ENCODE peak calls at places on chromosomes 4 and X, in four cellular contexts. M, Z, U and E are unnamed samples.
A peak's percentile ranks its signal among the peaks of the same experiment; 100 is the strongest.

GRCh38 chr4:184887333-184887732 is 61.6 kb upstream of the ACSL1 start:
- DNase-seq in U (no peak), Z (no peak), M (no peak), E (no peak)

GRCh38 chr4:108240356-108240755 is 71.6 kb upstream of the LEF1 start:
- DNase-seq in M (no peak), U (no peak), Z (no peak), E (no peak)

GRCh38 chr4:10201356-10202223 is 85.0 kb upstream of the WDR1 start:
- DNase-seq in U (no peak), Z (no peak), M (no peak), E (no peak)

GRCh38 chrX:39974228-39974627 is 123.5 kb downstream of the BCOR start:
- DNase-seq in Z (no peak), M (no peak), U (no peak), E (no peak)

GRCh38 chr4:7051144-7051495 is 7.9 kb downstream of the TADA2B start:
- DNase-seq in Z (no peak), U (no peak), M (no peak), E (no peak)

GRCh38 chr4:146957252-146957651 is 11.6 kb upstream of the TTC29 start:
- DNase-seq in M (no peak), Z (no peak), U (no peak), E (no peak)

GRCh38 chrX:111498538-111499103 is 12.8 kb upstream of the SERTM2 start:
- DNase-seq in U (no peak), M (no peak), Z (no peak), E (no peak)

GRCh38 chr4:73662709-73663546 is 42.7 kb upstream of the RASSF6 start:
- DNase-seq in M (no peak), Z (no peak), U (no peak), E (no peak)

GRCh38 chr4:77669911-77670590 is 64.4 kb downstream of the CXCL13 start:
- DNase-seq in U (no peak), M (no peak), Z (no peak), E (no peak)

GRCh38 chr4:123600426-123600825 is 203.8 kb downstream of the SPRY1 start:
- DNase-seq in U (no peak), Z (no peak), M (no peak), E (no peak)

GRCh38 chrX:141439651-141440050 is 144.9 kb downstream of the SPANXA1 start:
- DNase-seq in M (peak; percentile 2), Z (no peak), U (no peak), E (no peak)

GRCh38 chr4:124703154-124703553 is 9.4 kb downstream of the ANKRD50 start:
- DNase-seq in M (no peak), U (no peak), Z (peak; percentile 29), E (no peak)

GRCh38 chr4:182968917-182969650 is 51.9 kb upstream of the DCTD start:
- DNase-seq in Z (no peak), M (no peak), U (no peak), E (no peak)

GRCh38 chr4:10554694-10555093 is 97.5 kb upstream of the ZNF518B start:
- DNase-seq in U (peak; percentile 4), M (no peak), Z (peak; percentile 67), E (peak; percentile 36)

GRCh38 chrX:84219551-84219950 is 31.6 kb upstream of the RPS6KA6 start:
- DNase-seq in M (no peak), U (no peak), Z (no peak), E (no peak)

GRCh38 chrX:153030801-153031200 is 25.5 kb upstream of the PNMA3 start:
- DNase-seq in Z (no peak), U (no peak), M (no peak), E (no peak)

GRCh38 chr4:876780-877179 is 50.9 kb upstream of the CPLX1 start:
- DNase-seq in M (no peak), Z (peak; percentile 40), U (no peak), E (no peak)

GRCh38 chr4:11669156-11669555 is 240.5 kb upstream of the HS3ST1 start:
- DNase-seq in M (no peak), Z (no peak), U (no peak), E (no peak)

GRCh38 chr4:22427676-22428075 is 88.2 kb downstream of the ADGRA3 start:
- DNase-seq in M (no peak), Z (no peak), U (no peak), E (no peak)

GRCh38 chr4:13989496-13989895 is 362.0 kb upstream of the BOD1L1 start:
- DNase-seq in M (no peak), U (no peak), Z (no peak), E (no peak)

GRCh38 chr4:140092094-140092820 is 61.7 kb downstream of the MAML3 start:
- DNase-seq in U (no peak), M (no peak), Z (no peak), E (no peak)

GRCh38 chr4:150297861-150298474 is 219.7 kb downstream of the DCLK2 start:
- DNase-seq in Z (peak; percentile 22), U (no peak), M (no peak), E (no peak)

GRCh38 chr4:99540287-99540939 is 23.4 kb downstream of the TRMT10A start:
- DNase-seq in M (no peak), U (no peak), Z (no peak), E (no peak)

GRCh38 chr4:83255584-83255983 is 29.0 kb downstream of the COQ2 start:
- DNase-seq in U (no peak), Z (no peak), M (peak; percentile 36), E (no peak)

GRCh38 chrX:3175659-3176438 is 134.6 kb downstream of the ARSF start:
- DNase-seq in Z (no peak), U (no peak), M (no peak), E (no peak)

GRCh38 chr4:159178147-159178541 is 75.3 kb downstream of the RAPGEF2 start:
- DNase-seq in U (no peak), M (peak; percentile 10), Z (no peak), E (no peak)

GRCh38 chr4:154807042-154807630 is 26.1 kb downstream of the RBM46 start:
- DNase-seq in Z (peak; percentile 7), U (no peak), M (no peak), E (no peak)

GRCh38 chr4:184748251-184748652 is 14.4 kb upstream of the CENPU start:
- DNase-seq in M (no peak), Z (no peak), U (no peak), E (no peak)

GRCh38 chr4:62709618-62710252 is 1509.6 kb downstream of the ADGRL3 start:
- DNase-seq in Z (no peak), M (no peak), U (no peak), E (no peak)

GRCh38 chr4:169906104-169906503 is 120.1 kb downstream of the MFAP3L start:
- DNase-seq in M (no peak), Z (no peak), U (no peak), E (no peak)

GRCh38 chrX:48956728-48957414 is 536 bp downstream of the OTUD5 start:
- DNase-seq in M (no peak), Z (peak; percentile 67), U (peak; percentile 36), E (no peak)

GRCh38 chr4:156931267-156931666 is 40.3 kb downstream of the PDGFC start:
- DNase-seq in U (no peak), Z (no peak), M (no peak), E (no peak)

GRCh38 chrX:139134316-139134715 is 396.2 kb upstream of the F9 start:
- DNase-seq in Z (no peak), U (no peak), M (no peak), E (no peak)

GRCh38 chrX:13371191-13371590 is 51.3 kb upstream of the ATXN3L start:
- DNase-seq in M (no peak), Z (no peak), U (no peak), E (no peak)

GRCh38 chrX:100995469-100995868 is 26.0 kb downstream of the ARL13A start:
- DNase-seq in M (peak; percentile 69), Z (no peak), U (no peak), E (no peak)

GRCh38 chr4:46445689-46446339 is 55.9 kb upstream of the GABRA2 start:
- DNase-seq in M (no peak), Z (no peak), U (no peak), E (no peak)

GRCh38 chr4:123583043-123583442 is 186.4 kb downstream of the SPRY1 start:
- DNase-seq in Z (no peak), M (no peak), U (no peak), E (no peak)

GRCh38 chr4:72318771-72319170 is 250.2 kb downstream of the ADAMTS3 start:
- DNase-seq in Z (no peak), M (no peak), U (no peak), E (no peak)

GRCh38 chr4:153293675-153294057 is 50.8 kb upstream of the MND1 start:
- DNase-seq in Z (no peak), M (no peak), U (no peak), E (no peak)

GRCh38 chr4:152065545-152065944 is 304.7 kb upstream of the GATB start:
- DNase-seq in Z (no peak), M (no peak), U (no peak), E (no peak)

DNA sequence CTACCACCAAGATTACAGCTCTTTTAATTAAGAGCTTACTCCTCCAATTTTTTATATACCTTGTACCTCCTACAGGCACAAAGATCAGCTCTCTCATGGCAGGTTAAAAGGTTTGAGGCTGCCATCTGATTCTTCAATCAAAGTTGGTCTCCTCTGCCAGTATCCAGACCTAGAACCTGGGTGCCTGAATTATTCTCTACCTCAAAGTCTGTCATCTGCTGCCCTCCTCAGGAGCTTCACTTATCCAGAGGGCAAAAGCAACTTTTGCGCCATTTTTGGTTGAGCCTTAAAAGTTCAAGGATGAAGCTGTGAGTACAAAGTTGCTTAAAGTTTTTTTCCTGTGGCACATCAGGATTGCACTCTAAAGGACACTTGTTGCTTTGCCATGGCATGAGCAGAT is 343.7 kb upstream of the PPP1R2C start:
- DNase-seq in U (no peak), M (no peak), Z (peak; percentile 17), E (no peak)
- TF ChIP-seq CTCF in U (no peak), M (no peak), Z (no peak), E (no peak)

DNA sequence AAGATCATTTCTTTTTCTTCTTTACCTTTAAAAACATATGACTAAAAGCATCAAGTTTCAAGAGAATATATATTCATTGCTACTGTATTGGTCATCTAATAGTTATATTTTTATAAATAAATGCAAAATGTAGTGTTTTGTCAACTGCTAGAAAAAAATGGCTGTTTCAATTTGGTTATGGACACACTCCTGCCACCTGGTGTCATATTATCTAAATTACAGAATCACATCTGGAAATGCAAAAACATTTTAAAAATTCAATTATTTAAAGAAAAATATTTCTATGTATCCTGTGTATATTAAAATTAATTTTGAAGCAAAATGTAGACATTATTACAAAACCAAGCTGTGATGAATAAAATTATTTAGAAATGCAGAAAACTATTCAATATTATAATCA is 329.4 kb upstream of the PCDH18 start:
- DNase-seq in U (no peak), M (no peak), Z (no peak), E (no peak)
- TF ChIP-seq CTCF in U (no peak), M (peak; percentile 4), Z (no peak), E (peak; percentile 64)

GRCh38 chr4:168551945-168552695 is 55.3 kb downstream of the PALLD start:
- DNase-seq in Z (no peak), M (no peak), U (no peak), E (no peak)
- TF ChIP-seq CTCF in Z (peak; percentile 8), M (no peak), U (no peak), E (no peak)

DNA sequence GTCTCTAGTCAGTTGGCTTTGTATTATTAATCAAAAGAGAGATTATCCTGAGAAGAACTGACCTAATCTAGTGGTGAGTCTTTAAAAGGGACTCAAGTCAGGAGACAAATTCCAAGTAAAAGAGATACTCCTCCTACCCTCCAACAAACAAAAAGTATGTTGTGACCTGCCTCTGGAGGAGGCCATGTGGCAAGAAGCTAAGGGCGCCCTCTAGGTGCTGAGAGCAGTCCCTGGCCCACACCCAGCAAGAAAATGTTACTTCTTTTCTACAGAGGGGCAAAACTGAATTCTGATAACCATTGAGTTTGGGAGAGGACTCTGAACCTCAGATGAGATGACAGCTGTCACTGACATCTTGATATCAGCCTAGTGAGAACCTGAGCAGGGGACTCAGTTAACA is 953.6 kb upstream of the AGA start:
- DNase-seq in M (no peak), Z (no peak), U (no peak), E (no peak)
- TF ChIP-seq CTCF in M (no peak), Z (no peak), U (no peak), E (peak; percentile 31)